ENCODE peak calls at places on chromosomes 2 and 18, in ten cellular contexts. D is sigmoid colon, R is H1, Z is stomach, C is GM12878, W is transverse colon, J is ovary, U is upper lobe of left lung, F is tibial nerve, N is K562. H is an unnamed sample.

GRCh38 chr18:62837011-62837410 is 121.7 kb downstream of the PHLPP1 start:
- DNase-seq in D (no peak), R (no peak), Z (no peak), C (no peak), W (no peak), J (no peak), U (no peak), F (no peak), N (no peak), H (no peak)

GRCh38 chr2:62536873-62537547 is 31.0 kb upstream of the TMEM17 start:
- DNase-seq in D (no peak), R (no peak), Z (no peak), C (no peak), W (no peak), J (no peak), U (no peak), F (no peak), N (no peak), H (no peak)

GRCh38 chr2:16589465-16589864 is 76.2 kb downstream of the CYRIA start:
- DNase-seq in D (no peak), R (no peak), Z (no peak), C (no peak), W (no peak), J (no peak), U (no peak), F (no peak), N (no peak), H (no peak)

GRCh38 chr2:177078416-177078815 is 134.2 kb upstream of the HNRNPA3 start:
- DNase-seq in D (peak; percentile 98), R (no peak), Z (peak; percentile 37), C (no peak), W (peak; percentile 76), J (peak; percentile 32), U (peak; percentile 84), F (peak; percentile 38), N (no peak), H (no peak)

GRCh38 chr2:135850811-135851668 is 14.1 kb upstream of the LCT start:
- DNase-seq in D (no peak), R (no peak), Z (no peak), C (no peak), W (no peak), J (no peak), U (no peak), F (no peak), N (no peak), H (no peak)

GRCh38 chr2:96977631-96978195 is 8.7 kb downstream of the FAM178B start:
- DNase-seq in D (no peak), R (no peak), Z (no peak), C (no peak), W (no peak), J (no peak), U (no peak), F (no peak), N (no peak), H (no peak)

GRCh38 chr18:35024965-35025364 is 16.2 kb upstream of the MAPRE2 start:
- DNase-seq in D (peak; percentile 96), R (no peak), Z (peak; percentile 81), C (no peak), W (peak; percentile 66), J (peak; percentile 91), U (peak; percentile 82), F (peak; percentile 86), N (no peak), H (peak; percentile 85)

GRCh38 chr18:7808992-7809391 is 241.9 kb downstream of the PTPRM start:
- DNase-seq in D (no peak), R (no peak), Z (no peak), C (no peak), W (no peak), J (no peak), U (no peak), F (no peak), N (no peak), H (no peak)

GRCh38 chr2:127675335-127676261 is at the start of gene LIMS2:
- DNase-seq in D (peak; percentile 87), R (peak; percentile 66), Z (peak; percentile 30), C (no peak), W (no peak), J (no peak), U (peak; percentile 35), F (no peak), N (no peak), H (peak; percentile 73)

GRCh38 chr2:236998758-236999157 is 86.9 kb upstream of the COPS8 start:
- DNase-seq in D (no peak), R (no peak), Z (no peak), C (no peak), W (no peak), J (no peak), U (no peak), F (no peak), N (no peak), H (no peak)

GRCh38 chr18:76657428-76657827 is 162.4 kb upstream of the ZNF516 start:
- DNase-seq in D (no peak), R (no peak), Z (no peak), C (no peak), W (no peak), J (no peak), U (no peak), F (no peak), N (no peak), H (no peak)

GRCh38 chr2:41941831-41942230 is 106.0 kb upstream of the PKDCC start:
- DNase-seq in D (no peak), R (no peak), Z (no peak), C (no peak), W (no peak), J (no peak), U (no peak), F (no peak), N (peak; percentile 26), H (no peak)

GRCh38 chr2:210445116-210445707 is 31.3 kb downstream of the LANCL1 start:
- DNase-seq in D (no peak), R (no peak), Z (no peak), C (no peak), W (no peak), J (no peak), U (no peak), F (no peak), N (peak; percentile 14), H (no peak)

GRCh38 chr2:104572856-104573255 is 281.1 kb upstream of the POU3F3 start:
- DNase-seq in D (no peak), R (no peak), Z (no peak), C (no peak), W (no peak), J (no peak), U (peak; percentile 29), F (no peak), N (no peak), H (no peak)

GRCh38 chr2:27185331-27186026 is 26.4 kb upstream of the ATRAID start:
- DNase-seq in D (peak; percentile 74), R (no peak), Z (peak; percentile 41), C (no peak), W (peak; percentile 51), J (peak; percentile 49), U (peak; percentile 60), F (peak; percentile 41), N (peak; percentile 11), H (peak; percentile 81)

GRCh38 chr2:167289651-167290410 is 401.6 kb downstream of the XIRP2 start:
- DNase-seq in D (no peak), R (no peak), Z (no peak), C (no peak), W (no peak), J (no peak), U (no peak), F (no peak), N (no peak), H (no peak)

GRCh38 chr2:55620123-55620779 is 2.8 kb upstream of the PPP4R3B start:
- DNase-seq in D (no peak), R (no peak), Z (no peak), C (no peak), W (no peak), J (no peak), U (no peak), F (no peak), N (peak; percentile 23), H (no peak)

GRCh38 chr2:240436626-240437180 is 1.2 kb downstream of the GPC1 start:
- DNase-seq in D (peak; percentile 73), R (peak; percentile 66), Z (no peak), C (no peak), W (no peak), J (peak; percentile 39), U (no peak), F (no peak), N (no peak), H (peak; percentile 66)

DNA sequence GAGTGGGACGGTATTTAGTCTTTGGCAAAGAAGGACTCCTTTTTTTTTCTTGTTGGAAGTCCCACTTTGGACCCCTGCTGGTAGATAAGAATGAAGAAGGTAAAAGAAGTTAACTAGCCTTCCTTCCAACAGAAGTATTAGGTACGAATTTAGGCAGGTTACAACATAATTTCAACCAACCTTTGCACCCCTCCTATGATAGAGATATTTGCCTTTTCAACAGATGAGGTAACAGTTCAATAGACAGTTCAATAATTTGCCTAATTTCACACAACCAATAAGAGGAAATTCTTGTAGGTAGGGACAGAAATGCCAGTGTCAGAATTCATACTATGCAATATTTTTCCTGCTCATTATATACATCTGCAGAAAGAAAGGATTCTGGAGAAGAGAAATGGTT is 100.8 kb downstream of the CCDC141 start:
- DNase-seq in D (no peak), R (no peak), Z (no peak), C (no peak), W (no peak), J (no peak), U (no peak), F (no peak), N (no peak), H (no peak)
- H3K36me3 ChIP-seq in D (no peaks in the 10 kb centered on the region), R (no peaks in the 10 kb centered on the region), Z (no peaks in the 10 kb centered on the region), C (no peaks in the 10 kb centered on the region), W (no peaks in the 10 kb centered on the region), J (no peaks in the 10 kb centered on the region), U (no peaks in the 10 kb centered on the region), F (no peaks in the 10 kb centered on the region), N (no peaks in the 10 kb centered on the region), H (no peaks in the 10 kb centered on the region)

GRCh38 chr18:80050797-80051196 is 16.6 kb downstream of the RBFA start:
- DNase-seq in D (no peak), R (no peak), Z (no peak), C (no peak), W (no peak), J (no peak), U (no peak), F (no peak), N (no peak), H (no peak)
- H3K4me1 ChIP-seq in D (no peaks in the 10 kb centered on the region), R (no peaks in the 10 kb centered on the region), Z (no peaks in the 10 kb centered on the region), C (no peaks in the 10 kb centered on the region), W (no peaks in the 10 kb centered on the region), J (no peaks in the 10 kb centered on the region), U (no peaks in the 10 kb centered on the region), F (no peaks in the 10 kb centered on the region), N (no peaks in the 10 kb centered on the region), H (no peaks in the 10 kb centered on the region)

GRCh38 chr2:181515719-181516118 is 58.5 kb downstream of the ITGA4 start:
- DNase-seq in D (no peak), R (no peak), Z (no peak), C (no peak), W (no peak), J (no peak), U (no peak), F (no peak), N (no peak), H (no peak)
- TF ChIP-seq EP300 in D (no peak), R (no peak), Z (no peak), C (no peak), W (no peak), J (no peak), U (no peak), F (no peak), N (no peak), H (no peak)

DNA sequence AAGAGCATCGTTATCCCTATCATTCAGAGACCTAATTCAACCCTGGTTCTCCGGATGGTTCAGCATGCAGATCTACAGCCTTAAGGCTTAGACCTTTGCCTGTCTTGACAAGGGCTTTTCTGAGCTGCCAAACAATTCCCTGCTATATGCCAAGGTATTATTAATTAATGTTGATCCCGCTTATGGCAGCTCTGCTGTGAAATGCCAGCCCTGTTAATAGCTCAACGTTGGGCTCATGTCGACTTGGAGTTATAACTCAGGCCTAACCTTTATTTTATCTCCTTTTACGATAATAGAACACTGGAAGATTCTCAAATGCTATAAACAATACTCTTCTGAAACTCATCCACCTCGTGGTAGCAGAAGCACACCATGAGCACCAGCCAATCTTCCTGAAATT is 188.6 kb downstream of the TMEM247 start:
- DNase-seq in D (no peak), R (no peak), Z (no peak), C (no peak), W (no peak), J (no peak), U (no peak), F (no peak), N (no peak), H (no peak)
- H3K36me3 ChIP-seq in D (no peaks in the 10 kb centered on the region), R (no peaks in the 10 kb centered on the region), Z (no peaks in the 10 kb centered on the region), C (no peaks in the 10 kb centered on the region), W (no peaks in the 10 kb centered on the region), J (no peaks in the 10 kb centered on the region), U (no peaks in the 10 kb centered on the region), F (no peaks in the 10 kb centered on the region), N (no peaks in the 10 kb centered on the region), H (no peaks in the 10 kb centered on the region)

H was measured in suprapubic skin.